ENCODE peak calls at places on chromosomes 16 and 17, in nine cellular contexts. H is aorta; S is AG04450; Q is fibroblast of lung; E is CD8-positive, alpha-beta T cell; R is IMR-90; X is left ventricle myocardium inferior; A is SJSA1; D is psoas muscle. F is an unnamed sample.
A peak's percentile ranks its signal among the peaks of the same experiment; 100 is the strongest.

GRCh38 chr17:75061618-75062017 is 14.6 kb downstream of the KCTD2 start:
- DNase-seq in H (peak; percentile 52), S (no peak), Q (no peak), E (no peak), R (no peak), X (no peak), A (no peak), D (no peak), F (no peak)

GRCh38 chr17:19904924-19905323 is 37.2 kb upstream of the ULK2 start:
- DNase-seq in H (no peak), S (no peak), Q (no peak), E (no peak), R (no peak), X (peak; percentile 24), A (no peak), D (no peak), F (no peak)

GRCh38 chr17:49656247-49656646 is 21.6 kb downstream of the SPOP start:
- DNase-seq in H (no peak), S (no peak), Q (no peak), E (no peak), R (no peak), X (no peak), A (no peak), D (no peak), F (no peak)

GRCh38 chr17:30950669-30951399 is 20.0 kb upstream of the RNF135 start:
- DNase-seq in H (no peak), S (peak; percentile 75), Q (peak; percentile 93), E (no peak), R (peak; percentile 93), X (peak; percentile 72), A (no peak), D (peak; percentile 75), F (no peak)

GRCh38 chr16:29815032-29815721 is 775 bp upstream of the PAGR1 start:
- DNase-seq in H (no peak), S (no peak), Q (no peak), E (peak; percentile 39), R (no peak), X (peak; percentile 51), A (no peak), D (peak; percentile 72), F (no peak)

GRCh38 chr17:3025421-3026124 is 37.8 kb downstream of the OR1D5 start:
- DNase-seq in H (peak; percentile 53), S (no peak), Q (no peak), E (no peak), R (no peak), X (no peak), A (no peak), D (peak; percentile 23), F (no peak)

GRCh38 chr17:33234930-33235685 is 58.0 kb downstream of the ASIC2 start:
- DNase-seq in H (peak; percentile 92), S (peak; percentile 79), Q (peak; percentile 95), E (no peak), R (peak; percentile 97), X (peak; percentile 54), A (peak; percentile 44), D (peak; percentile 65), F (no peak)

GRCh38 chr17:78278139-78278741 is 46.8 kb downstream of the TMEM235 start:
- DNase-seq in H (no peak), S (no peak), Q (no peak), E (no peak), R (no peak), X (no peak), A (no peak), D (peak; percentile 73), F (peak; percentile 68)

GRCh38 chr17:1229354-1229890 is 40.8 kb upstream of the BHLHA9 start:
- DNase-seq in H (peak; percentile 89), S (no peak), Q (no peak), E (peak; percentile 30), R (no peak), X (peak; percentile 73), A (no peak), D (peak; percentile 81), F (peak; percentile 85)

GRCh38 chr17:68973098-68973929 is 18.1 kb upstream of the ABCA8 start:
- DNase-seq in H (no peak), S (no peak), Q (no peak), E (no peak), R (no peak), X (no peak), A (no peak), D (no peak), F (no peak)

GRCh38 chr17:31787857-31788570 is 71.0 kb downstream of the COPRS start:
- DNase-seq in H (peak; percentile 86), S (peak; percentile 72), Q (peak; percentile 87), E (no peak), R (peak; percentile 93), X (no peak), A (no peak), D (no peak), F (no peak)

GRCh38 chr17:33435716-33436301 is 142.7 kb upstream of the ASIC2 start:
- DNase-seq in H (no peak), S (no peak), Q (peak; percentile 11), E (no peak), R (no peak), X (no peak), A (no peak), D (no peak), F (no peak)

GRCh38 chr17:17823433-17824118 is 13.2 kb downstream of the SREBF1 start:
- DNase-seq in H (peak; percentile 92), S (no peak), Q (peak; percentile 74), E (peak; percentile 65), R (peak; percentile 61), X (peak; percentile 86), A (peak; percentile 67), D (peak; percentile 95), F (peak; percentile 94)

GRCh38 chr17:58121925-58122324 is 26.3 kb upstream of the OR4D1 start:
- DNase-seq in H (no peak), S (no peak), Q (peak; percentile 46), E (peak; percentile 24), R (peak; percentile 22), X (no peak), A (peak; percentile 42), D (no peak), F (peak; percentile 39)

GRCh38 chr17:70084476-70084875 is 9.5 kb downstream of the KCNJ16 start:
- DNase-seq in H (no peak), S (no peak), Q (peak; percentile 28), E (no peak), R (peak; percentile 29), X (no peak), A (no peak), D (no peak), F (no peak)

GRCh38 chr16:71712501-71712900 is 12.0 kb downstream of the PHLPP2 start:
- DNase-seq in H (no peak), S (no peak), Q (no peak), E (no peak), R (no peak), X (no peak), A (no peak), D (no peak), F (no peak)
- H3K4me3 ChIP-seq in H (no peak overlapping the region), S (no peak overlapping the region), Q (no peak overlapping the region), E (no peak overlapping the region), R (no peak overlapping the region), X (no peak overlapping the region), A (no peak overlapping the region), D (no peak overlapping the region), F (no peak overlapping the region)

GRCh38 chr16:68070249-68070725 is 14.9 kb upstream of the NFATC3 start:
- DNase-seq in H (no peak), S (no peak), Q (no peak), E (no peak), R (no peak), X (no peak), A (no peak), D (no peak), F (peak; percentile 45)

GRCh38 chr16:68070811-68071546 is 14.2 kb upstream of the NFATC3 start:
- DNase-seq in H (no peak), S (no peak), Q (no peak), E (no peak), R (no peak), X (no peak), A (no peak), D (no peak), F (peak; percentile 85)

GRCh38 chr16:68071547-68071901 is 13.6 kb upstream of the NFATC3 start:
- DNase-seq in H (no peak), S (no peak), Q (no peak), E (no peak), R (no peak), X (no peak), A (no peak), D (no peak), F (no peak)

GRCh38 chr16:68068926-68069325 is 16.2 kb upstream of the NFATC3 start:
- DNase-seq in H (no peak), S (no peak), Q (no peak), E (no peak), R (no peak), X (no peak), A (no peak), D (no peak), F (no peak)

DNA sequence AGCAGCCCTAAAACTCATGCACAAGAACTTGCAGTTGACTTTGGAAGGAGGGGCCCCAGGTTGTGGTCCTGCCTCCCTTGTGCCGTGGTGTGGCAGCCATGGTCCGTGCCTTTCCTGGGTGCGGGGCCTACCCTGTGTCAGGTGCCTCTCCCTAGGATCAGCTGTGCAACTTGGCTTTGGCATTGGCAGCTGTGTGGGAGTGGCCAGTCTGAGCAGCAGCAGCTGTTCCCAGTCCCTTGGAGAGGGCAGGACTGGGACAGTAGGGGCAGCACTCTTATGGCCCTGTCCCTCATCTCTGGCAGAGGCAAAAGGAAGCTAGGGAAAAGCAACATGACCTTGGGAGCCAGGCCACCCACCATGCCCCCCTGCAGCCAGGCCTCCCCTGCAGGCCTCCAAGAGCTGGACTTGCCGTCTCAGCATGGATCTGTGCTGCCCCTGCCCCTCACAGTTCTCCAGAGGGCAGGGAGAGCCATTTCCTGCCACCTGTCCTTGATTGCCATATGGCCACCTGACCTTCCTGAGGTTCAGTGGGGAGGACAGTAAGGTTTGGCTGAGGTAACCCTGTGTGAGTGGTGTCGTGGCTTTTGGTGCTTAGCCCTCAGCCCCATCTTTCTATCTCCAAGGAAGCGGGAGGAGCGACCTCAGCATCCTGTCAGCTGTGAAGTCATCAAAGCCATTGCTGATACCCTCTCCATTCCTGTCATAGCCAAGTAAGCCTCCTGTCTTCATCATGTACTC is 15.5 kb upstream of the NFATC3 start:
- DNase-seq in H (no peak), S (no peak), Q (no peak), E (no peak), R (no peak), X (peak; percentile 60), A (no peak), D (peak; percentile 93), F (no peak)
- H3K27ac ChIP-seq in H (no peak overlapping the region), S (no peak overlapping the region), Q (no peak overlapping the region), E (peak overlapping the region; percentile 5), R (no peak overlapping the region), X (peak overlapping the region; percentile 54), A (no peak overlapping the region), D (peak overlapping the region; percentile 81), F (peak overlapping the region; percentile 88)

GRCh38 chr16:35906440-35906839 is 2447.0 kb downstream of the TP53TG3F start:
- DNase-seq in H (no peak), S (no peak), Q (no peak), E (no peak), R (no peak), X (no peak), A (no peak), D (no peak), F (no peak)
- H3K9me3 ChIP-seq in H (no peaks in the 10 kb centered on the region), S (peaks cover 51% of the 10 kb centered on the region), Q (no peaks in the 10 kb centered on the region), E (no peaks in the 10 kb centered on the region), R (peaks cover 23% of the 10 kb centered on the region), X (peaks cover 8% of the 10 kb centered on the region), A (no peaks in the 10 kb centered on the region), D (no peaks in the 10 kb centered on the region), F (no peaks in the 10 kb centered on the region)

DNA sequence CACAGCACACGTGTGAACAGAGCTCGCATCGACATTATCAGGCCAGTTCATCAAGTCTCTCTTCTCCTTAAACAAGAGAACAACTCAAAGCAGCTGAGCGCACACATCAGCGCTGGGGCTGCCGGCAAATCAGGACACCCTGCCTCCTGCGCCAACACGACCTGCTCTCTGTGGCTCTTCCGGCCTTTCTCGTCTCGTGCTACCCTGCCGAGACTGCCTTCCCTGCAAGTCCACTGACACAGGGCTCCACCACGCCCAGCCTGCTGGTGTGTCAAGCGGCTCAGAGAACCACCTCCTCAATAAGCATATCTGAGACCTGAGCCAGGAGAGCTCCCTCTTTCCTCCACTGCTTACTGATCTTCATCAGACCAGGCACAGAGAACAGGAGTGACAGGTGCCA is 96.9 kb downstream of the ZNF778 start:
- DNase-seq in H (no peak), S (no peak), Q (no peak), E (peak; percentile 44), R (no peak), X (no peak), A (no peak), D (no peak), F (no peak)
- H3K4me3 ChIP-seq in H (no peak overlapping the region), S (no peak overlapping the region), Q (no peak overlapping the region), E (no peak overlapping the region), R (no peak overlapping the region), X (no peak overlapping the region), A (no peak overlapping the region), D (no peak overlapping the region), F (no peak overlapping the region)